ENCODE peak calls at places on chromosomes 1 and 21, in four cellular contexts. One of them, this sample, is unnamed.

GRCh38 chr1:50417946-50418599 is 5.2 kb downstream of the DMRTA2 start:
- DNase-seq in K562: peak; percentile 10
- DNase-seq in A549: no peak
- DNase-seq in lung: no peak
- DNase-seq in this sample: no peak

GRCh38 chr1:99978218-99978617 is 8.4 kb downstream of the SLC35A3 start:
- DNase-seq in A549: no peak
- DNase-seq in lung: no peak
- DNase-seq in K562: no peak
- DNase-seq in this sample: no peak

GRCh38 chr1:16172964-16173446 is 17.1 kb upstream of the EPHA2 start:
- DNase-seq in A549: peak; percentile 83
- DNase-seq in lung: no peak
- DNase-seq in K562: peak; percentile 64
- DNase-seq in this sample: no peak

GRCh38 chr1:111204211-111204883 is 3.9 kb upstream of the DENND2D start:
- DNase-seq in K562: no peak
- DNase-seq in A549: peak; percentile 10
- DNase-seq in lung: peak; percentile 84
- DNase-seq in this sample: peak; percentile 96

GRCh38 chr1:205444931-205445652 is 10.8 kb downstream of the BLACAT1 start:
- DNase-seq in lung: no peak
- DNase-seq in K562: peak; percentile 26
- DNase-seq in A549: no peak
- DNase-seq in this sample: no peak

GRCh38 chr1:151681921-151682320 is 34.7 kb downstream of the CELF3 start:
- DNase-seq in K562: no peak
- DNase-seq in lung: no peak
- DNase-seq in A549: no peak
- DNase-seq in this sample: no peak

GRCh38 chr1:147168626-147169058 is 3.6 kb downstream of the PRKAB2 start:
- DNase-seq in A549: no peak
- DNase-seq in K562: no peak
- DNase-seq in lung: no peak
- DNase-seq in this sample: no peak

GRCh38 chr1:101004666-101005065 is 20.9 kb downstream of the DPH5 start:
- DNase-seq in lung: no peak
- DNase-seq in K562: no peak
- DNase-seq in A549: no peak
- DNase-seq in this sample: no peak

GRCh38 chr1:25771246-25772114 is 28.5 kb upstream of the SELENON start:
- DNase-seq in A549: no peak
- DNase-seq in lung: no peak
- DNase-seq in K562: no peak
- DNase-seq in this sample: no peak

GRCh38 chr1:5889901-5890300 is 102.3 kb downstream of the NPHP4 start:
- DNase-seq in lung: no peak
- DNase-seq in K562: no peak
- DNase-seq in A549: no peak
- DNase-seq in this sample: no peak

GRCh38 chr1:160428655-160429054 is 28.3 kb downstream of the VANGL2 start:
- DNase-seq in K562: peak; percentile 77
- DNase-seq in lung: no peak
- DNase-seq in A549: peak; percentile 55
- DNase-seq in this sample: peak; percentile 83

GRCh38 chr1:39701092-39701460 is 9.8 kb upstream of the HPCAL4 start:
- DNase-seq in K562: no peak
- DNase-seq in lung: no peak
- DNase-seq in A549: no peak
- DNase-seq in this sample: no peak

GRCh38 chr1:244057474-244058385 is 6.6 kb downstream of the ZBTB18 start:
- DNase-seq in A549: no peak
- DNase-seq in K562: no peak
- DNase-seq in lung: no peak
- DNase-seq in this sample: no peak

GRCh38 chr1:109994654-109995053 is 10.1 kb downstream of the AHCYL1 start:
- DNase-seq in lung: no peak
- DNase-seq in A549: no peak
- DNase-seq in K562: no peak
- DNase-seq in this sample: no peak

GRCh38 chr1:44413740-44414139 is 8.7 kb downstream of the RNF220 start:
- DNase-seq in lung: no peak
- DNase-seq in A549: no peak
- DNase-seq in K562: no peak
- DNase-seq in this sample: no peak

GRCh38 chr1:209249785-209250441 is 333.6 kb upstream of the CAMK1G start:
- DNase-seq in A549: no peak
- DNase-seq in K562: no peak
- DNase-seq in lung: no peak
- DNase-seq in this sample: no peak

GRCh38 chr1:156668801-156669637 is 8.2 kb downstream of the NES start:
- DNase-seq in K562: no peak
- DNase-seq in lung: no peak
- DNase-seq in A549: no peak
- DNase-seq in this sample: no peak

GRCh38 chr1:51313268-51313852 is 17.0 kb downstream of the TTC39A start:
- DNase-seq in A549: peak; percentile 44
- DNase-seq in lung: no peak
- DNase-seq in K562: peak; percentile 79
- DNase-seq in this sample: no peak

GRCh38 chr1:207365063-207365462 is 43.6 kb downstream of the CD55 start:
- DNase-seq in K562: no peak
- DNase-seq in A549: no peak
- DNase-seq in lung: no peak
- DNase-seq in this sample: no peak

GRCh38 chr1:212987702-212988322 is 27.9 kb downstream of the ANGEL2 start:
- DNase-seq in A549: peak; percentile 37
- DNase-seq in K562: no peak
- DNase-seq in lung: no peak
- DNase-seq in this sample: no peak

GRCh38 chr1:226882187-226882586 is 11.8 kb downstream of the PSEN2 start:
- DNase-seq in lung: no peak
- DNase-seq in A549: no peak
- DNase-seq in K562: no peak
- DNase-seq in this sample: peak; percentile 45

GRCh38 chr1:244212792-244213475 is 161.9 kb downstream of the ZBTB18 start:
- DNase-seq in A549: no peak
- DNase-seq in lung: no peak
- DNase-seq in K562: no peak
- DNase-seq in this sample: no peak

GRCh38 chr1:91569411-91570104 is 68.9 kb downstream of the CDC7 start:
- DNase-seq in lung: peak; percentile 80
- DNase-seq in K562: no peak
- DNase-seq in A549: peak; percentile 46
- DNase-seq in this sample: no peak

GRCh38 chr1:86872086-86872485 is 41.8 kb downstream of the SELENOF start:
- DNase-seq in lung: no peak
- DNase-seq in K562: no peak
- DNase-seq in A549: no peak
- DNase-seq in this sample: no peak

GRCh38 chr21:29379517-29380054 is 80.9 kb downstream of the BACH1 start:
- DNase-seq in lung: peak; percentile 24
- DNase-seq in K562: no peak
- DNase-seq in A549: no peak
- DNase-seq in this sample: no peak

GRCh38 chr1:9630331-9631081 is 21.0 kb upstream of the PIK3CD start:
- DNase-seq in A549: no peak
- DNase-seq in lung: no peak
- DNase-seq in K562: no peak
- DNase-seq in this sample: peak; percentile 18

GRCh38 chr21:43984905-43985689 is 27.0 kb upstream of the TRAPPC10 start:
- DNase-seq in A549: no peak
- DNase-seq in K562: no peak
- DNase-seq in lung: no peak
- DNase-seq in this sample: peak; percentile 22

GRCh38 chr1:221782461-221782860 is 40.6 kb upstream of the DUSP10 start:
- DNase-seq in K562: no peak
- DNase-seq in A549: no peak
- DNase-seq in lung: no peak
- DNase-seq in this sample: no peak
- TF ChIP-seq CTCF in K562: no peak
- TF ChIP-seq CTCF in A549: no peak
- TF ChIP-seq CTCF in lung: no peak
- TF ChIP-seq CTCF in this sample: no peak

GRCh38 chr21:37627561-37627960 is 261.0 kb downstream of the DYRK1A start:
- DNase-seq in A549: no peak
- DNase-seq in K562: no peak
- DNase-seq in lung: no peak
- DNase-seq in this sample: no peak

GRCh38 chr21:37636152-37636860 is 269.7 kb downstream of the DYRK1A start:
- DNase-seq in K562: no peak
- DNase-seq in A549: peak; percentile 68
- DNase-seq in lung: no peak
- DNase-seq in this sample: no peak

GRCh38 chr21:37628362-37628761 is 261.8 kb downstream of the DYRK1A start:
- DNase-seq in lung: no peak
- DNase-seq in K562: no peak
- DNase-seq in A549: no peak
- DNase-seq in this sample: no peak

GRCh38 chr21:37627074-37627473 is 260.5 kb downstream of the DYRK1A start:
- DNase-seq in A549: no peak
- DNase-seq in lung: no peak
- DNase-seq in K562: no peak
- DNase-seq in this sample: peak; percentile 51

GRCh38 chr21:37631319-37632117 is 264.9 kb downstream of the DYRK1A start:
- DNase-seq in lung: no peak
- DNase-seq in K562: no peak
- DNase-seq in A549: peak; percentile 29
- DNase-seq in this sample: peak; percentile 87
- H3K4me3 ChIP-seq in lung: no peak overlapping the region
- H3K4me3 ChIP-seq in K562: no peak overlapping the region
- H3K4me3 ChIP-seq in A549: peak overlapping the region; percentile 26
- H3K4me3 ChIP-seq in this sample: peak overlapping the region; percentile 28

GRCh38 chr1:157771666-157772425 is 5.1 kb downstream of the FCRL2 start:
- DNase-seq in K562: no peak
- DNase-seq in A549: no peak
- DNase-seq in lung: no peak
- DNase-seq in this sample: no peak

GRCh38 chr1:157774412-157774811 is 2.5 kb downstream of the FCRL2 start:
- DNase-seq in lung: no peak
- DNase-seq in A549: no peak
- DNase-seq in K562: no peak
- DNase-seq in this sample: no peak

GRCh38 chr1:157766792-157767191 is 10.1 kb downstream of the FCRL2 start:
- DNase-seq in K562: no peak
- DNase-seq in A549: no peak
- DNase-seq in lung: no peak
- DNase-seq in this sample: no peak

GRCh38 chr1:157773723-157774350 is 3.1 kb downstream of the FCRL2 start:
- DNase-seq in A549: peak; percentile 2
- DNase-seq in lung: no peak
- DNase-seq in K562: no peak
- DNase-seq in this sample: peak; percentile 37

GRCh38 chr1:157770442-157771043 is 6.4 kb downstream of the FCRL2 start:
- DNase-seq in K562: peak; percentile 13
- DNase-seq in A549: peak; percentile 10
- DNase-seq in lung: no peak
- DNase-seq in this sample: peak; percentile 15
- TF ChIP-seq CTCF in K562: peak; percentile 41
- TF ChIP-seq CTCF in A549: no peak
- TF ChIP-seq CTCF in lung: no peak
- TF ChIP-seq CTCF in this sample: peak; percentile 28

DNA sequence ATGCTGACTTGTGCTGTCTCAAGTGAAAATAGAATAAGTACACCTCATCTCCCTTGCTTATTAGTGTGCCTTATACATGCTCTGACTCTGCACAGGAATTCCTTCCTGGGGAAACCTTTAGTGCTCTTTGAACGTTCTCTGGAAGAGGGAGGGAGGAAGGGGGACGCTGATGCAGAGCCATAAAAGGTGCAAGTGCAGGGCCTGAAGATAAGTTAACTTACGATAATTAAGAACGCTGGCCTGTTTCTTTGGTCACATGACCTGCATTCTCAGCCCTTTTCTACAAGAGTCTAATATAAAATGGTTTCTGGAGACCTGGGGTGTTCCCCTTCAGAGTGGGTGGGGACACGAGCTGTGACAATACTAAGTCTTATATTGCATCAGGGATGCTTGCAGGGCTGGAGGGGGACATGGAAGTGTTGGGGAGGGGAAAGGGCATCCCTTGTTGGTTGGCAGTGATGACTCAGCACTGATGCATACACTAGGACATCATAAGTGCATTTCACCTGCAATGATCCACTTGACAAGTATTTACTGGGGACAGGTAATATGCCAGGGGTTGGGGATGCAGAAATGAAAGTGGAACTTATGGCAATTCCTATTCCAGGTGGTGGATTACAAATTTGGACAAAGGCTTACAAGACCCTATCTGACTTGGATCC is 26.3 kb upstream of the KIAA0040 start:
- DNase-seq in lung: no peak
- DNase-seq in K562: no peak
- DNase-seq in A549: no peak
- DNase-seq in this sample: no peak
- H3K4me3 ChIP-seq in lung: no peak overlapping the region
- H3K4me3 ChIP-seq in K562: no peak overlapping the region
- H3K4me3 ChIP-seq in A549: no peak overlapping the region
- H3K4me3 ChIP-seq in this sample: no peak overlapping the region

DNA sequence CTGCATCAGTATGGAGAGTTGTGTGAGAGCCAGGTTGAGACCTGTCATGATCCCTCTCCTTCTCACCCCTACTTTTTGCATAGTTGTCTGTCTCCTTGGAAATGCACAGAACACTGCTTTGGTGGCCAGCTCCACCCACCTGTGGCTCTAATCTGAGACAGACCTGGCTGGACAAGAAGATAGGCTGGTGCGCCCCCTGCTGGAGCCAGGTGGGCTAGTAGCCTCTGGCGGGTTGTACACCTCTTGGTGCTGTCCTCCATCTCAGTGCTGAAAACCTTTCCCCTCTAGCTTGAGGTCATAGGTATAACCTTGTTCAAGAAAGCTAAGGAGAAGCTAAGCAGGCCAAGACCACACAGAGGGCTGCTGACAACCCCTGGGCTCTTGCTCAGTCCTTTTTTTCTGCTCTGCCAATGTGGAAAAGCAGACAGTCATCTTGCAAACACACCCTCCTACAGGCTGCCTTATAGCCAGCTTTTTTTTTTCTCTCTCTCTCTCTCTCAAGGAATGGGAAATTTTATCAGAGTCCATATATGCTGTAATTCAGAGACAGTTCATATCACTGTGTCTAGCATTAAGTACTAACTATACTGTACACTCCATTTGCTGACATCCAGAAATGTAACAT is 58.8 kb upstream of the SPATA6 start:
- DNase-seq in K562: peak; percentile 90
- DNase-seq in A549: peak; percentile 47
- DNase-seq in lung: peak; percentile 61
- DNase-seq in this sample: peak; percentile 70
- TF ChIP-seq CTCF in K562: peak; percentile 81
- TF ChIP-seq CTCF in A549: peak; percentile 36
- TF ChIP-seq CTCF in lung: no peak
- TF ChIP-seq CTCF in this sample: peak; percentile 81

This sample was measured in GM12865.